ENCODE peak calls at places on chromosomes 16 and 17, in nine cellular contexts. R is cardiac muscle cell; K is heart left ventricle; V is activated CD4-positive, alpha-beta T cell treated with anti-CD3 and anti-CD28 coated beads, Interleukin-2, amount 50 U/mL, for 4 hours; J is transverse colon; W is memory B cell; F is NAMALWA; P is coronary artery; B is T-cell. I is an unnamed sample.

GRCh38 chr16:16120044-16120381 is 103.3 kb downstream of the ABCC6 start:
- DNase-seq in R (no peak), K (no peak), V (no peak), J (peak), W (no peak), F (no peak), P (no peak), B (no peak), I (no peak)

GRCh38 chr17:76570457-76570856 is 15.2 kb downstream of the ST6GALNAC2 start:
- DNase-seq in R (no peak), K (no peak), V (no peak), J (no peak), W (no peak), F (no peak), P (no peak), B (no peak), I (no peak)

GRCh38 chr17:40122466-40122943 is 734 bp downstream of the MSL1 start:
- DNase-seq in R (peak), K (peak), V (no peak), J (peak), W (no peak), F (peak), P (peak), B (no peak), I (peak)

GRCh38 chr17:62804822-62805221 is 3.3 kb downstream of the MARCHF10 start:
- DNase-seq in R (no peak), K (no peak), V (no peak), J (no peak), W (no peak), F (no peak), P (no peak), B (no peak), I (no peak)

GRCh38 chr17:65604070-65604469 is 42.6 kb upstream of the AXIN2 start:
- DNase-seq in R (no peak), K (no peak), V (no peak), J (no peak), W (no peak), F (no peak), P (no peak), B (no peak), I (no peak)

GRCh38 chr16:84829168-84829965 is 9.6 kb downstream of the CRISPLD2 start:
- DNase-seq in R (peak), K (no peak), V (no peak), J (peak), W (no peak), F (no peak), P (peak), B (no peak), I (no peak)

GRCh38 chr16:4846503-4846900 is 586 bp downstream of the GLYR1 start:
- DNase-seq in R (peak), K (peak), V (no peak), J (peak), W (peak), F (peak), P (peak), B (no peak), I (peak)

GRCh38 chr17:10683853-10684252 is 13.5 kb downstream of the SCO1 start:
- DNase-seq in R (peak), K (no peak), V (no peak), J (no peak), W (no peak), F (peak), P (no peak), B (no peak), I (peak)

GRCh38 chr17:69870751-69871199 is 204.2 kb upstream of the KCNJ16 start:
- DNase-seq in R (peak), K (no peak), V (no peak), J (no peak), W (no peak), F (no peak), P (no peak), B (no peak), I (no peak)

GRCh38 chr17:65457635-65458257 is 103.7 kb downstream of the AXIN2 start:
- DNase-seq in R (no peak), K (no peak), V (no peak), J (no peak), W (no peak), F (no peak), P (no peak), B (no peak), I (no peak)

GRCh38 chr17:45240905-45241314 is 19.2 kb downstream of the FMNL1 start:
- DNase-seq in R (no peak), K (no peak), V (no peak), J (no peak), W (no peak), F (no peak), P (no peak), B (no peak), I (no peak)

GRCh38 chr16:81937305-81938038 is 73.8 kb downstream of the SDR42E1 start:
- DNase-seq in R (peak), K (peak), V (no peak), J (no peak), W (no peak), F (no peak), P (no peak), B (no peak), I (no peak)

GRCh38 chr16:57938936-57939871 is 31.7 kb downstream of the CNGB1 start:
- DNase-seq in R (peak), K (peak), V (no peak), J (peak), W (no peak), F (no peak), P (no peak), B (no peak), I (peak)

GRCh38 chr17:61366715-61367413 is 32.8 kb upstream of the TBX2 start:
- DNase-seq in R (no peak), K (peak), V (no peak), J (no peak), W (no peak), F (no peak), P (no peak), B (no peak), I (no peak)

GRCh38 chr16:78770353-78771091 is 671.1 kb downstream of the WWOX start:
- DNase-seq in R (peak), K (peak), V (peak), J (peak), W (peak), F (peak), P (peak), B (peak), I (peak)

GRCh38 chr17:80110447-80110812 is 9.0 kb downstream of the GAA start:
- DNase-seq in R (no peak), K (no peak), V (no peak), J (no peak), W (no peak), F (no peak), P (no peak), B (no peak), I (no peak)

GRCh38 chr16:24670623-24671454 is 58.6 kb upstream of the TNRC6A start:
- DNase-seq in R (peak), K (peak), V (no peak), J (peak), W (no peak), F (peak), P (peak), B (no peak), I (no peak)

GRCh38 chr16:20740007-20740883 is 1.4 kb downstream of the THUMPD1 start:
- DNase-seq in R (peak), K (no peak), V (no peak), J (no peak), W (no peak), F (peak), P (no peak), B (no peak), I (peak)

GRCh38 chr17:39769974-39770587 is 32.3 kb downstream of the GRB7 start:
- DNase-seq in R (no peak), K (no peak), V (peak), J (no peak), W (no peak), F (peak), P (no peak), B (peak), I (no peak)

GRCh38 chr17:21419299-21420239 is 43.4 kb downstream of the KCNJ12 start:
- DNase-seq in R (no peak), K (no peak), V (peak), J (no peak), W (no peak), F (no peak), P (peak), B (peak), I (no peak)

GRCh38 chr17:28911411-28912045 is 8.6 kb upstream of the DHRS13 start:
- DNase-seq in R (no peak), K (no peak), V (no peak), J (no peak), W (no peak), F (no peak), P (no peak), B (no peak), I (no peak)

GRCh38 chr16:84237994-84238750 is 1.6 kb downstream of the KCNG4 start:
- DNase-seq in R (no peak), K (no peak), V (no peak), J (no peak), W (no peak), F (no peak), P (no peak), B (no peak), I (no peak)

GRCh38 chr17:18905226-18905625 is 46.7 kb upstream of the SLC5A10 start:
- DNase-seq in R (no peak), K (no peak), V (no peak), J (no peak), W (no peak), F (no peak), P (no peak), B (no peak), I (no peak)

GRCh38 chr16:12902511-12903324 is 1.3 kb downstream of the SHISA9 start:
- DNase-seq in R (no peak), K (no peak), V (no peak), J (no peak), W (no peak), F (no peak), P (no peak), B (no peak), I (peak)

GRCh38 chr17:49779730-49780220 is 8.7 kb upstream of the KAT7 start:
- DNase-seq in R (peak), K (no peak), V (no peak), J (peak), W (no peak), F (peak), P (no peak), B (no peak), I (peak)

GRCh38 chr16:3792472-3793012 is 75.2 kb upstream of the TRAP1 start:
- DNase-seq in R (no peak), K (no peak), V (no peak), J (no peak), W (no peak), F (no peak), P (peak), B (no peak), I (no peak)

GRCh38 chr16:22989598-22989997 is 159.7 kb downstream of the USP31 start:
- DNase-seq in R (no peak), K (no peak), V (no peak), J (no peak), W (no peak), F (no peak), P (no peak), B (no peak), I (no peak)

GRCh38 chr17:61591930-61592329 is 911 bp upstream of the NACA2 start:
- DNase-seq in R (no peak), K (no peak), V (no peak), J (no peak), W (no peak), F (no peak), P (no peak), B (no peak), I (no peak)

I was measured in RPMI8226.